ENCODE peak calls at places on chromosomes 12 and 14, in seven cellular contexts. One of them, this sample, is unnamed.
A peak's percentile ranks its signal among the peaks of the same experiment; 100 is the strongest.

GRCh38 chr12:117850048-117850447 is 118.7 kb downstream of the KSR2 start:
- DNase-seq in NCI-H774: peak; percentile 23
- DNase-seq in naive thymus-derived CD8-positive, alpha-beta T cell: no peak
- DNase-seq in NCI-H1092 treated with DMSO at 0.1 percent for 48 hours: peak; percentile 17
- DNase-seq in left lobe of liver: no peak
- DNase-seq in HEK293T: peak; percentile 73
- DNase-seq in neural crest cell: peak; percentile 39
- DNase-seq in this sample: no peak

GRCh38 chr12:26746315-26746714 is 86.7 kb downstream of the ITPR2 start:
- DNase-seq in left lobe of liver: no peak
- DNase-seq in HEK293T: no peak
- DNase-seq in neural crest cell: no peak
- DNase-seq in NCI-H1092 treated with DMSO at 0.1 percent for 48 hours: no peak
- DNase-seq in naive thymus-derived CD8-positive, alpha-beta T cell: no peak
- DNase-seq in NCI-H774: no peak
- DNase-seq in this sample: no peak

GRCh38 chr12:5258498-5258897 is 173.4 kb upstream of the NTF3 start:
- DNase-seq in naive thymus-derived CD8-positive, alpha-beta T cell: no peak
- DNase-seq in neural crest cell: no peak
- DNase-seq in NCI-H1092 treated with DMSO at 0.1 percent for 48 hours: no peak
- DNase-seq in HEK293T: no peak
- DNase-seq in left lobe of liver: no peak
- DNase-seq in NCI-H774: no peak
- DNase-seq in this sample: no peak

GRCh38 chr12:40788276-40788675 is 96.0 kb downstream of the CNTN1 start:
- DNase-seq in HEK293T: no peak
- DNase-seq in left lobe of liver: no peak
- DNase-seq in naive thymus-derived CD8-positive, alpha-beta T cell: no peak
- DNase-seq in NCI-H774: no peak
- DNase-seq in neural crest cell: no peak
- DNase-seq in NCI-H1092 treated with DMSO at 0.1 percent for 48 hours: no peak
- DNase-seq in this sample: no peak

GRCh38 chr12:96258451-96258933 is 64.3 kb downstream of the ELK3 start:
- DNase-seq in neural crest cell: no peak
- DNase-seq in naive thymus-derived CD8-positive, alpha-beta T cell: peak; percentile 22
- DNase-seq in HEK293T: no peak
- DNase-seq in NCI-H1092 treated with DMSO at 0.1 percent for 48 hours: peak; percentile 51
- DNase-seq in NCI-H774: no peak
- DNase-seq in left lobe of liver: no peak
- DNase-seq in this sample: no peak

GRCh38 chr14:26598081-26598671 is 343 bp upstream of the NOVA1 start:
- DNase-seq in left lobe of liver: peak; percentile 53
- DNase-seq in HEK293T: peak; percentile 84
- DNase-seq in NCI-H1092 treated with DMSO at 0.1 percent for 48 hours: peak; percentile 99
- DNase-seq in neural crest cell: peak; percentile 97
- DNase-seq in naive thymus-derived CD8-positive, alpha-beta T cell: no peak
- DNase-seq in NCI-H774: peak; percentile 99
- DNase-seq in this sample: no peak

GRCh38 chr12:6368906-6369525 is 6.3 kb downstream of the SCNN1A start:
- DNase-seq in left lobe of liver: no peak
- DNase-seq in neural crest cell: no peak
- DNase-seq in HEK293T: no peak
- DNase-seq in NCI-H774: no peak
- DNase-seq in NCI-H1092 treated with DMSO at 0.1 percent for 48 hours: no peak
- DNase-seq in naive thymus-derived CD8-positive, alpha-beta T cell: no peak
- DNase-seq in this sample: no peak

GRCh38 chr12:108063192-108063591 is 65.9 kb upstream of the WSCD2 start:
- DNase-seq in left lobe of liver: no peak
- DNase-seq in HEK293T: peak; percentile 23
- DNase-seq in naive thymus-derived CD8-positive, alpha-beta T cell: no peak
- DNase-seq in neural crest cell: peak; percentile 29
- DNase-seq in NCI-H1092 treated with DMSO at 0.1 percent for 48 hours: peak; percentile 9
- DNase-seq in NCI-H774: no peak
- DNase-seq in this sample: no peak

GRCh38 chr14:23123419-23123818 is 4.4 kb upstream of the CEBPE start:
- DNase-seq in naive thymus-derived CD8-positive, alpha-beta T cell: no peak
- DNase-seq in neural crest cell: no peak
- DNase-seq in left lobe of liver: no peak
- DNase-seq in HEK293T: no peak
- DNase-seq in NCI-H1092 treated with DMSO at 0.1 percent for 48 hours: no peak
- DNase-seq in NCI-H774: no peak
- DNase-seq in this sample: no peak

GRCh38 chr12:109448707-109449390 is 28.3 kb downstream of the KCTD10 start:
- DNase-seq in left lobe of liver: no peak
- DNase-seq in HEK293T: no peak
- DNase-seq in neural crest cell: no peak
- DNase-seq in NCI-H1092 treated with DMSO at 0.1 percent for 48 hours: no peak
- DNase-seq in naive thymus-derived CD8-positive, alpha-beta T cell: no peak
- DNase-seq in NCI-H774: no peak
- DNase-seq in this sample: no peak

GRCh38 chr14:59455411-59455810 is 9.8 kb downstream of the GPR135 start:
- DNase-seq in NCI-H1092 treated with DMSO at 0.1 percent for 48 hours: no peak
- DNase-seq in NCI-H774: no peak
- DNase-seq in HEK293T: no peak
- DNase-seq in neural crest cell: no peak
- DNase-seq in naive thymus-derived CD8-positive, alpha-beta T cell: no peak
- DNase-seq in left lobe of liver: no peak
- DNase-seq in this sample: no peak

This sample was measured in stimulated activated naive CD4-positive, alpha-beta T cell.